ENCODE peak calls at places on chromosome 20, in four cellular contexts. One of them, this sample, is unnamed.

GRCh38 chr20:23435675-23436539 is 3.6 kb upstream of the CSTL1 start:
- DNase-seq in upper lobe of left lung: peak; percentile 23
- DNase-seq in psoas muscle: no peak
- DNase-seq in neural progenitor cell: no peak
- DNase-seq in this sample: no peak

GRCh38 chr20:32356935-32357868 is 929 bp upstream of the ASXL1 start:
- DNase-seq in psoas muscle: no peak
- DNase-seq in neural progenitor cell: no peak
- DNase-seq in upper lobe of left lung: no peak
- DNase-seq in this sample: no peak

GRCh38 chr20:32457476-32457986 is 99.4 kb downstream of the ASXL1 start:
- DNase-seq in neural progenitor cell: peak; percentile 97
- DNase-seq in psoas muscle: peak; percentile 72
- DNase-seq in upper lobe of left lung: peak; percentile 89
- DNase-seq in this sample: no peak

GRCh38 chr20:20463933-20464374 is 96.0 kb downstream of the INSM1 start:
- DNase-seq in upper lobe of left lung: no peak
- DNase-seq in neural progenitor cell: peak; percentile 92
- DNase-seq in psoas muscle: no peak
- DNase-seq in this sample: no peak

GRCh38 chr20:44151621-44152416 is 35.2 kb downstream of the JPH2 start:
- DNase-seq in upper lobe of left lung: no peak
- DNase-seq in neural progenitor cell: no peak
- DNase-seq in psoas muscle: no peak
- DNase-seq in this sample: no peak

GRCh38 chr20:60653111-60653845 is 598.8 kb upstream of the CDH4 start:
- DNase-seq in neural progenitor cell: no peak
- DNase-seq in psoas muscle: no peak
- DNase-seq in upper lobe of left lung: no peak
- DNase-seq in this sample: no peak

GRCh38 chr20:10680571-10680970 is 6.8 kb upstream of the JAG1 start:
- DNase-seq in neural progenitor cell: no peak
- DNase-seq in psoas muscle: no peak
- DNase-seq in upper lobe of left lung: no peak
- DNase-seq in this sample: no peak

GRCh38 chr20:10565191-10565921 is 108.4 kb downstream of the JAG1 start:
- DNase-seq in neural progenitor cell: no peak
- DNase-seq in psoas muscle: peak; percentile 58
- DNase-seq in upper lobe of left lung: no peak
- DNase-seq in this sample: no peak

GRCh38 chr20:33465536-33466302 is 22.2 kb upstream of the SNTA1 start:
- DNase-seq in upper lobe of left lung: no peak
- DNase-seq in psoas muscle: no peak
- DNase-seq in neural progenitor cell: peak; percentile 75
- DNase-seq in this sample: no peak

GRCh38 chr20:47790032-47790965 is 5.0 kb upstream of the SULF2 start:
- DNase-seq in psoas muscle: peak; percentile 42
- DNase-seq in upper lobe of left lung: no peak
- DNase-seq in neural progenitor cell: no peak
- DNase-seq in this sample: no peak

GRCh38 chr20:63738687-63739128 is 868 bp upstream of the SLC2A4RG start:
- DNase-seq in neural progenitor cell: peak; percentile 90
- DNase-seq in psoas muscle: peak; percentile 86
- DNase-seq in upper lobe of left lung: peak; percentile 94
- DNase-seq in this sample: peak; percentile 51

GRCh38 chr20:7673841-7674240 is 266.4 kb downstream of the HAO1 start:
- DNase-seq in neural progenitor cell: no peak
- DNase-seq in psoas muscle: no peak
- DNase-seq in upper lobe of left lung: no peak
- DNase-seq in this sample: no peak

GRCh38 chr20:64168381-64169088 is 4.3 kb downstream of the MYT1 start:
- DNase-seq in neural progenitor cell: no peak
- DNase-seq in psoas muscle: no peak
- DNase-seq in upper lobe of left lung: no peak
- DNase-seq in this sample: no peak

GRCh38 chr20:53842301-53843099 is 227.9 kb downstream of the BCAS1 start:
- DNase-seq in psoas muscle: no peak
- DNase-seq in neural progenitor cell: no peak
- DNase-seq in upper lobe of left lung: no peak
- DNase-seq in this sample: no peak

GRCh38 chr20:62776035-62776691 is 20.1 kb upstream of the MRGBP start:
- DNase-seq in upper lobe of left lung: peak; percentile 48
- DNase-seq in neural progenitor cell: no peak
- DNase-seq in psoas muscle: no peak
- DNase-seq in this sample: no peak

GRCh38 chr20:18527339-18527738 is 19.6 kb downstream of the SEC23B start:
- DNase-seq in neural progenitor cell: no peak
- DNase-seq in upper lobe of left lung: no peak
- DNase-seq in psoas muscle: no peak
- DNase-seq in this sample: no peak

GRCh38 chr20:22791877-22792525 is 207.6 kb upstream of the FOXA2 start:
- DNase-seq in neural progenitor cell: no peak
- DNase-seq in upper lobe of left lung: no peak
- DNase-seq in psoas muscle: no peak
- DNase-seq in this sample: no peak

GRCh38 chr20:62405108-62405980 is 1.7 kb downstream of the CABLES2 start:
- DNase-seq in neural progenitor cell: peak; percentile 83
- DNase-seq in upper lobe of left lung: peak; percentile 52
- DNase-seq in psoas muscle: peak; percentile 78
- DNase-seq in this sample: no peak

GRCh38 chr20:12535316-12535715 is 473.5 kb upstream of the SPTLC3 start:
- DNase-seq in upper lobe of left lung: no peak
- DNase-seq in neural progenitor cell: no peak
- DNase-seq in psoas muscle: no peak
- DNase-seq in this sample: no peak

GRCh38 chr20:61673152-61673551 is 392.5 kb downstream of the TAF4 start:
- DNase-seq in neural progenitor cell: no peak
- DNase-seq in psoas muscle: no peak
- DNase-seq in upper lobe of left lung: no peak
- DNase-seq in this sample: no peak

GRCh38 chr20:61483336-61484067 is 231.4 kb downstream of the CDH4 start:
- DNase-seq in psoas muscle: no peak
- DNase-seq in upper lobe of left lung: no peak
- DNase-seq in neural progenitor cell: no peak
- DNase-seq in this sample: no peak

GRCh38 chr20:22729180-22729579 is 144.8 kb upstream of the FOXA2 start:
- DNase-seq in neural progenitor cell: no peak
- DNase-seq in psoas muscle: no peak
- DNase-seq in upper lobe of left lung: no peak
- DNase-seq in this sample: no peak

GRCh38 chr20:60586417-60587105 is 628.3 kb downstream of the CDH26 start:
- DNase-seq in upper lobe of left lung: no peak
- DNase-seq in neural progenitor cell: no peak
- DNase-seq in psoas muscle: peak; percentile 55
- DNase-seq in this sample: no peak

GRCh38 chr20:20212675-20213096 is 155.2 kb upstream of the INSM1 start:
- DNase-seq in psoas muscle: peak; percentile 58
- DNase-seq in upper lobe of left lung: no peak
- DNase-seq in neural progenitor cell: peak; percentile 35
- DNase-seq in this sample: no peak

GRCh38 chr20:23574977-23575376 is 6.7 kb upstream of the CST9L start:
- DNase-seq in neural progenitor cell: no peak
- DNase-seq in psoas muscle: no peak
- DNase-seq in upper lobe of left lung: no peak
- DNase-seq in this sample: no peak

GRCh38 chr20:62875419-62876355 is 14.1 kb upstream of the TCFL5 start:
- DNase-seq in psoas muscle: peak; percentile 90
- DNase-seq in neural progenitor cell: peak; percentile 90
- DNase-seq in upper lobe of left lung: peak; percentile 84
- DNase-seq in this sample: no peak

GRCh38 chr20:63628246-63628975 is 1.5 kb upstream of the GMEB2 start:
- DNase-seq in neural progenitor cell: no peak
- DNase-seq in upper lobe of left lung: no peak
- DNase-seq in psoas muscle: peak; percentile 66
- DNase-seq in this sample: peak; percentile 62

GRCh38 chr20:38751360-38751976 is 3.2 kb downstream of the ACTR5 start:
- DNase-seq in neural progenitor cell: peak; percentile 39
- DNase-seq in psoas muscle: no peak
- DNase-seq in upper lobe of left lung: no peak
- DNase-seq in this sample: no peak

GRCh38 chr20:52923123-52923543 is 49.0 kb upstream of the TSHZ2 start:
- DNase-seq in upper lobe of left lung: no peak
- DNase-seq in psoas muscle: no peak
- DNase-seq in neural progenitor cell: peak; percentile 87
- DNase-seq in this sample: no peak

GRCh38 chr20:8671366-8671943 is 397.4 kb upstream of the PLCB4 start:
- DNase-seq in neural progenitor cell: no peak
- DNase-seq in psoas muscle: no peak
- DNase-seq in upper lobe of left lung: no peak
- DNase-seq in this sample: no peak

GRCh38 chr20:50848846-50849673 is 54.2 kb downstream of the BCAS4 start:
- DNase-seq in upper lobe of left lung: peak; percentile 75
- DNase-seq in psoas muscle: no peak
- DNase-seq in neural progenitor cell: no peak
- DNase-seq in this sample: no peak

DNA sequence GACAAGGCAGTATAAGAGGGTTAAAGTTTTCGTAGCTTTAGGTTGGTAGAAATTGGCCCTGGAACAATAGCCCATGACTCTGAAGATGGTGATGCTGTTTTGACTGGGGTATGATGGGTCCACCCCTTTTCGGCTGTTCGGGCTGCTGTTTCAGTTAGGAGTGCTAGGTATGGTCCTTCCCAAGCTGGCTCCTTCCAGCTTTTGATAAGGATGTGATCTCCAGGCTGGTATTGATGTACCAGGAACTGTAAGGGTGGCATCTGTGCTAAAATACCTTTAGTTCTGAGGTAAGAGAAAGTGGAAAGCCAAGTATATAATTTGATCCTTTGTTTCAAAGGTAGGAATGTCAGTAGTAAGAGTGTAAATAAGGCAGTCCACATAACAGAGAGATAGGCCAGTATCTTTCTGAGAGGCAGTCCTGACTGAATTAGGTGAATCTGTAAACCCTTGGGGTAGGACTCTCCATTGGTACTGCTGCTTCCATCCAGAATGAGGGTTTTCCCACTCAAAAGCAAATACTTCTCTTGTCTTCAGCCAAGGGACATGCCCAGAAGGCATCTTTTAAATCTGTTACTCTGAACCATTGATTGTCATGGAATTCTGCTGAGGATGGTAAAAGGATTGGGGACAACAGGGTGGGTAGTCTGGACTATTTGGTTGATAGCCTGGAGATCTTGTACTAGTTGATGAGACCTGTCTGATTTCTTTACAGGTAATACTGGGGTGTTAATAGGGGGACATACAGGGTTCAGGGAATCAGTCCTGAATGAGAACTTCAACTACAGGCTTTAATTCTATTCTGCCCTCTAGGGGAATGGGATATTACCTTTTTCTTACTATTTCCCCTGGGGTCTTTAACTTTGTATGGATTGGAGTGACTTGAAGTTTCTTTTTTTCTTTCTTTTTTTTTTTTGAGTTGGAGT is 6.1 kb upstream of the ZNFX1 start:
- DNase-seq in upper lobe of left lung: no peak
- DNase-seq in psoas muscle: no peak
- DNase-seq in neural progenitor cell: no peak
- DNase-seq in this sample: no peak
- H3K9me3 ChIP-seq in upper lobe of left lung: peaks cover 22% of the 10 kb centered on the region
- H3K9me3 ChIP-seq in psoas muscle: peaks cover 15% of the 10 kb centered on the region
- H3K9me3 ChIP-seq in neural progenitor cell: no peaks in the 10 kb centered on the region
- H3K9me3 ChIP-seq in this sample: peaks cover 59% of the 10 kb centered on the region

GRCh38 chr20:710762-711120 is 35.1 kb upstream of the SCRT2 start:
- DNase-seq in psoas muscle: no peak
- DNase-seq in upper lobe of left lung: no peak
- DNase-seq in neural progenitor cell: no peak
- DNase-seq in this sample: no peak

GRCh38 chr20:709864-710761 is 34.5 kb upstream of the SCRT2 start:
- DNase-seq in upper lobe of left lung: peak; percentile 74
- DNase-seq in psoas muscle: no peak
- DNase-seq in neural progenitor cell: peak; percentile 73
- DNase-seq in this sample: no peak

GRCh38 chr20:709421-709820 is 33.8 kb upstream of the SCRT2 start:
- DNase-seq in neural progenitor cell: no peak
- DNase-seq in upper lobe of left lung: no peak
- DNase-seq in psoas muscle: no peak
- DNase-seq in this sample: no peak

GRCh38 chr20:707711-708110 is 32.1 kb upstream of the SCRT2 start:
- DNase-seq in psoas muscle: no peak
- DNase-seq in upper lobe of left lung: no peak
- DNase-seq in neural progenitor cell: no peak
- DNase-seq in this sample: no peak

DNA sequence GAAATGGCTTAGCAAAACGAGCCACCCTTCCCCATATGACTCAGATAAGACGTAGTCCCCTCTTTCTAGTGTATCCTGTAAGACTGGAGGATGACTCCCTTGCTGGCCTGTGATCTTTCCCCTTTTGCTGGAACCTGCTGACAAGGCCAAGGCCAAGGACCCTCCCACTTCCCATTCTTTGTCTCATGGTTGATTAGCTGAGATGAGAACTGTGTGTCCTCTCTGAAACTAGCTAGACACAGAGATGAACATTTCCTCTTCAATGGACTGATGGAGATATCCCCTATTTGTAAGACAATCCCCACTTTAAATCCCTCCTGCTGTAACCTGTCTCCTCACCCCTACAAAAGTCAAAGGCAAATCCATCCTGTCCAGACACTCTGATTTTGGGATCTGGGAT is 33.4 kb upstream of the SCRT2 start:
- DNase-seq in upper lobe of left lung: no peak
- DNase-seq in psoas muscle: no peak
- DNase-seq in neural progenitor cell: no peak
- DNase-seq in this sample: no peak
- H3K4me3 ChIP-seq in upper lobe of left lung: no peak overlapping the region
- H3K4me3 ChIP-seq in psoas muscle: no peak overlapping the region
- H3K4me3 ChIP-seq in neural progenitor cell: peak overlapping the region; percentile 67
- H3K4me3 ChIP-seq in this sample: no peak overlapping the region

DNA sequence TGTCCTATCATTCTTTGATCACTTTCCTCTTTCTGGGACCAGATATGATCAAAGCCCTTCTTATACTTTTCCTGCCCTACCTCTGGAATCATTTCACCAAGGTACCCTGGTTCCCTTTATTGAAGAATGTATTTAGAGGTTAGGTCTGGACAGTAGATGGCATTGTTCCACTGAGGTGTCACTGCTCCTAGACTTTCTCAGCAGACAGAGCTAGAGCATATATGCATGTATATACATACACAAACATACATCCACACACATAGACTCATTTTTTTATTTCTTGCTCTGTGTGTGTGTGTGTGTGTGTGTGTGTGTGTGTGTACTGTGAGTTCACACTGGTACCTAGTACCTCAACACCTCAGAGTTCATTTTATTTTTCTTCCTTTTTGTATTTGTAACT is 40.9 kb downstream of the PTPRA start:
- DNase-seq in psoas muscle: no peak
- DNase-seq in neural progenitor cell: no peak
- DNase-seq in upper lobe of left lung: no peak
- DNase-seq in this sample: no peak
- TF ChIP-seq CTCF in psoas muscle: no peak
- TF ChIP-seq CTCF in neural progenitor cell: peak; percentile 14
- TF ChIP-seq CTCF in upper lobe of left lung: no peak
- TF ChIP-seq CTCF in this sample: no peak

DNA sequence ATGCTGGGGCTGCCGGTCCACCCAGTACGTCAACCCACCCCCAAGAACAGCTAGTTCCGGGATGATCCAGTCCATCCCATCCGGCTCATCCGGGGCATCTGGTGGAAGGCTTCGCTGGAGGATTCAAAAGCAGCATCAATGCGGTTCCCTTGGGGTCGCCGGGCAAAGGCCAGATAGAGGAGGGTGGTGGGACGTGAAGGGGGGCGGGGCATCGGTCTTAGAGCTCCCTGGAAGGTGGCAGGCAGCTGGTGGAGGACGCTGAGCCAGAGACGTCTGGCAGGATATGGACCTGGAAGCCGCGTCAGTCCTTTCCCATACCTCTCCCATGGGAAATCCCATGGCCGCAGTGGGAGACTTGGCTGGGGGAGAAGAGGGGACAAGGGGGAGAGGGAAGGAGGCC is 1500.8 kb upstream of the DEFB115 start:
- DNase-seq in upper lobe of left lung: no peak
- DNase-seq in psoas muscle: no peak
- DNase-seq in neural progenitor cell: no peak
- DNase-seq in this sample: no peak
- H3K9me3 ChIP-seq in upper lobe of left lung: no peaks in the 10 kb centered on the region
- H3K9me3 ChIP-seq in psoas muscle: no peaks in the 10 kb centered on the region
- H3K9me3 ChIP-seq in neural progenitor cell: peaks cover 9% of the 10 kb centered on the region
- H3K9me3 ChIP-seq in this sample: no peaks in the 10 kb centered on the region